ENCODE peak calls at places on chromosomes 12 and 14, in four cellular contexts. P is breast epithelium; K is CD8-positive, alpha-beta T cell; Y is MM.1S. C is an unnamed sample. For H3K9me3, the result is how much of the 10 kb centered on the place peaks cover.

GRCh38 chr14:92121670-92122350 is at the start of the genes CPSF2 and NDUFB1:
- DNase-seq in K (peak), P (peak), Y (peak), C (peak)

GRCh38 chr12:53060721-53061276 is 10.9 kb downstream of the TNS2 start:
- DNase-seq in Y (no peak), K (no peak), P (peak), C (no peak)

GRCh38 chr12:68259318-68259940 is 6.0 kb upstream of the IL22 start:
- DNase-seq in P (no peak), Y (no peak), K (no peak), C (no peak)

GRCh38 chr14:31206536-31207286 is 882 bp downstream of the HECTD1 start:
- DNase-seq in K (no peak), Y (peak), P (peak), C (peak)

GRCh38 chr12:72289633-72290032 is 17.5 kb downstream of the TRHDE start:
- DNase-seq in P (no peak), Y (no peak), K (no peak), C (no peak)

GRCh38 chr12:114673169-114673833 is 10.7 kb downstream of the TBX3 start:
- DNase-seq in Y (no peak), K (no peak), P (peak), C (no peak)

GRCh38 chr14:104376202-104377140 is 203.1 kb upstream of the C14orf180 start:
- DNase-seq in Y (no peak), K (no peak), P (no peak), C (no peak)

GRCh38 chr12:106642991-106643390 is 60.2 kb downstream of the RFX4 start:
- DNase-seq in K (no peak), Y (no peak), P (no peak), C (no peak)

GRCh38 chr12:47377414-47378221 is 297.9 kb upstream of the AMIGO2 start:
- DNase-seq in K (no peak), Y (no peak), P (peak), C (no peak)

GRCh38 chr14:74133833-74134481 is 49.2 kb downstream of the LIN52 start:
- DNase-seq in Y (no peak), P (no peak), K (no peak), C (no peak)

GRCh38 chr12:119788783-119789182 is 88.3 kb downstream of the CIT start:
- DNase-seq in K (no peak), Y (no peak), P (no peak), C (no peak)

GRCh38 chr12:101795013-101795412 is 35.7 kb downstream of the GNPTAB start:
- DNase-seq in P (no peak), K (no peak), Y (no peak), C (no peak)

GRCh38 chr12:28267920-28268680 is 77.8 kb downstream of the CCDC91 start:
- DNase-seq in Y (no peak), K (no peak), P (no peak), C (no peak)

GRCh38 chr12:126107659-126108058 is 1042.4 kb downstream of the AACS start:
- DNase-seq in K (no peak), Y (no peak), P (no peak), C (no peak)

GRCh38 chr12:83954939-83955601 is 957.5 kb downstream of the SLC6A15 start:
- DNase-seq in K (no peak), P (no peak), Y (no peak), C (no peak)

GRCh38 chr14:46651526-46652144 is at the start of gene RPL10L:
- DNase-seq in K (no peak), P (no peak), Y (no peak), C (no peak)

GRCh38 chr12:57754411-57755193 is at the start of gene MARCHF9:
- DNase-seq in Y (peak), K (peak), P (peak), C (peak)

GRCh38 chr12:109069307-109070231 is 17.2 kb downstream of the USP30 start:
- DNase-seq in K (no peak), Y (no peak), P (no peak), C (no peak)

GRCh38 chr14:55430024-55430690 is 10.3 kb downstream of the TBPL2 start:
- DNase-seq in P (no peak), Y (peak), K (peak), C (no peak)

GRCh38 chr12:26123482-26123980 is 1.3 kb downstream of the BHLHE41 start:
- DNase-seq in P (no peak), Y (peak), K (no peak), C (no peak)

GRCh38 chr12:51683763-51684357 is 92.8 kb downstream of the SCN8A start:
- DNase-seq in Y (no peak), K (no peak), P (no peak), C (no peak)

GRCh38 chr12:116295327-116296263 is 18.1 kb upstream of the MED13L start:
- DNase-seq in Y (no peak), K (no peak), P (no peak), C (no peak)

GRCh38 chr12:103877934-103878510 is 37.0 kb upstream of the NT5DC3 start:
- DNase-seq in K (peak), P (peak), Y (peak), C (peak)

GRCh38 chr14:88910386-88910785 is 85.9 kb downstream of the TTC8 start:
- DNase-seq in K (no peak), P (no peak), Y (no peak), C (no peak)

DNA sequence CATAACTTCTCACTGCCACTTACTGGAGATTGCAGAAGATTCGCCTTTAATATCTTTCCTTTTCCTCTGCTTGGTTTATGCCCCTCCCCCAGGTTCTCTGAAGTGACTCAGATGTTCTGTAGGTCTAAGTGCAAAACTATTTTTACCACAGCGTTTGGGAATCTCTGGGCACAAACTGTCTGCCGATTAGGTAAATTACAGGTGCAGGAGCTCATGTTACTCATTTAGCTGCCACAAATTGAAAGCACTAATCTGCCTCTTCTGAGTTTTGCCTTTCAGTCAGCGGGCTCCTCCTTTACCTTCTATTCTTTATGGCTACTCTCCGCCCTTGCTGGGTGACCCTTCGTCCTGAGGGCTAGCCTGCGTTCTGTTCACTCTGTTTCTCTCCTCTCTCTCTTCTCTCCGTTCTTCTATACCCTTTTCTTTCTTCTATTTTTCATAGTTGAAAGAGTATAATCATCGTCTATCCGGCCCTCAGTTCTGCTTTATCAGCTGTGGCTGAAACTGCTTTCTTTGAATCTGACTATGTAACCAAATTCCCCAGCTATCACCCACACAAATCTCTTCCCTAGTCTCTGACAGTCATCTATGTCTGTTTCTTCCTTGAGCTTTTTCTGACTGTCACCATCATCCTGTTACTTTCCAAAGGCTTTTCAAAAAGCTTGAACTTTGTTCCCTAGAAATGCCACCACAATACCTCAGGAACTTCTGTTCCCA is 4.4 kb upstream of the MYF6 start:
- DNase-seq in K (no peak), Y (peak), P (no peak), C (no peak)
- H3K9me3 ChIP-seq in K (under half), Y (under half), P (under half), C (under half)

GRCh38 chr14:98298481-98299227 is 973.3 kb downstream of the BCL11B start:
- DNase-seq in P (no peak), Y (no peak), K (no peak), C (no peak)

GRCh38 chr14:98304574-98304973 is 967.4 kb downstream of the BCL11B start:
- DNase-seq in K (no peak), P (no peak), Y (no peak), C (no peak)
- H3K9me3 ChIP-seq in K (under half), P (under half), Y (under half), C (under half)

DNA sequence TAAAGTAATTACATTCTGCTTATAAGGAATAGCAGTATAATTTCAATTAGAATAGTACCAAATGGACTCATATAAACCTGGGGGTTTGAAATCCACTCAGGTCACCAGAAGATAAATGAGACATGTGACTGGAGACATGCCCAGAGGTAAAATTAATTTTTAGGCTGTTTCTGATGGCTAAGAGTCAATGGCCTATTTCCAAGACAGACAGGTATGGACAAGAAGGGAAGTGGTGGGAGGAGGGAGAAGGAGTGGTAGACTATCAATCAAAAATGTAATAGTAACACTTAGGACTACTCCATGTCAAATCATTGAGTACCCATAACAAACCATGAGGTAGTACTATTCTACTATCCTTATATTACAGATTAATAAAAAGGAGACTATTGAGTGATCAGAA is 544.0 kb downstream of the GALC start:
- DNase-seq in Y (no peak), P (no peak), K (no peak), C (no peak)
- H3K9me3 ChIP-seq in Y (under half), P (under half), K (under half), C (under half)

GRCh38 chr12:5776091-5776490 is 169.0 kb downstream of the ANO2 start:
- DNase-seq in P (no peak), K (no peak), Y (no peak), C (no peak)

GRCh38 chr12:5783274-5783920 is 161.7 kb downstream of the ANO2 start:
- DNase-seq in P (no peak), K (no peak), Y (no peak), C (no peak)

GRCh38 chr12:5780536-5780935 is 164.5 kb downstream of the ANO2 start:
- DNase-seq in Y (no peak), P (no peak), K (no peak), C (no peak)

GRCh38 chr12:5779401-5779800 is 165.7 kb downstream of the ANO2 start:
- DNase-seq in K (no peak), Y (no peak), P (no peak), C (no peak)

GRCh38 chr12:5778823-5779222 is 166.2 kb downstream of the ANO2 start:
- DNase-seq in P (no peak), Y (no peak), K (no peak), C (no peak)
- H3K9me3 ChIP-seq in P (under half), Y (under half), K (under half), C (under half)

GRCh38 chr14:27881063-27881462 is 885.5 kb upstream of the FOXG1 start:
- DNase-seq in P (no peak), K (no peak), Y (no peak), C (no peak)
- H3K9me3 ChIP-seq in P (under half), K (under half), Y (under half), C (under half)

GRCh38 chr14:38105106-38105702 is 102.5 kb upstream of the SSTR1 start:
- DNase-seq in K (no peak), P (no peak), Y (no peak), C (no peak)
- H3K9me3 ChIP-seq in K (under half), P (under half), Y (under half), C (under half)

DNA sequence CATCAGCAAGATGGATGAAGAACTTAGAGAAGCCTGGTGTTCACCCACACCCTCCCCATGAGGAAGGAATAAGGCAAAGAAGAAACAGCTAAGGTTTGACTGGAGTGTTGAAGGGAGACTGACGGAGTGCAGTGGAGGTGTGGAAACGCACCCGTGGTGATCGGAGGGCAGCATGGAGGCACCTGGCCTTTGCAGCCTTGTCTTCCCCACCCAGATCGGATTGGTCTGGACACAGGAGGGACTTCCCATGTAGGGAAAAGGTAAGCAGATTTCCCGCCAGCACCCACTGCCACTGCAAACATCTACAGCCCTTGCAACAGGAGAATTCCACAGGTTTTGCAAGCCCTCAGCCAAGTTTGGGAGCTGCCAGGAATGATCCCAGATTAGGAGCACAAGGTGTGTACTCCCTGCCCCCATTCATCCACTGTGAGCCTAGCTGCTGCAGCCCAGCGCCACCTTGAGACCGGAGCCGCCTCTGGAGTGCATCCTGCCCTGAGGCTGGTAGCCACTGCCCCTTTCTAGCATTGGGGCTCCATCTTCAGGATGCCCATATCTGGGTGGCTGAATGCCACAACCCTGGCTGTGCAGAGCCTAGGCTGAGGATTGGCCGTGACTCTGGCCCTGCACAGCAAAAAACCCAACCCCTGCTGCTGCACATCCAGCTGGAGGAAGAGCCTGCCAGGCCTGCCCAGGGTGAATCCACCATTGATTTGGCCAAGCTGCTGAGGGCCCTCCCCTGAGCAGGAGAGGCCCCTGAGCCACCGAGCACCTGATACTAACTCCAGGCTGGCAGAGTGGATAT is 411.1 kb downstream of the TMEM121 start:
- DNase-seq in P (no peak), Y (no peak), K (no peak), C (no peak)
- H3K9me3 ChIP-seq in P (under half), Y (under half), K (under half), C (under half)